ENCODE peak calls at places on chromosomes 2 and 18, in ten cellular contexts. F is body of pancreas, C is psoas muscle, G is neural progenitor cell, L is A549, T is right cardiac atrium, S is neuronal stem cell, D is left ventricle myocardium inferior, Q is heart right ventricle, Z is lung. B is an unnamed sample. For H3K4me1, the result is how much of the 10 kb centered on the place peaks cover.

GRCh38 chr2:48902521-48902920 is 147.0 kb upstream of the LHCGR start:
- DNase-seq in Q (no peak), T (no peak), S (no peak), D (no peak), Z (no peak), C (no peak), F (no peak), G (no peak), L (no peak), B (no peak)

GRCh38 chr2:172097557-172098131 is 5.1 kb downstream of the DLX2 start:
- DNase-seq in G (peak), Z (no peak), S (peak), F (no peak), Q (no peak), D (no peak), L (no peak), T (no peak), C (no peak), B (no peak)

GRCh38 chr2:167187049-167187727 is 298.9 kb downstream of the XIRP2 start:
- DNase-seq in S (no peak), L (no peak), D (no peak), Z (no peak), Q (no peak), F (no peak), T (no peak), C (peak), G (no peak), B (no peak)

GRCh38 chr2:240310645-240311044 is 124.8 kb upstream of the GPC1 start:
- DNase-seq in F (no peak), S (no peak), C (no peak), G (no peak), Z (no peak), L (no peak), T (no peak), D (no peak), Q (no peak), B (no peak)

GRCh38 chr2:212284166-212284565 is 254.4 kb downstream of the ERBB4 start:
- DNase-seq in D (no peak), C (no peak), S (peak), Z (no peak), T (no peak), G (peak), L (no peak), F (no peak), Q (no peak), B (no peak)

GRCh38 chr2:38610851-38611801 is 8.4 kb upstream of the HNRNPLL start:
- DNase-seq in Z (no peak), G (no peak), S (no peak), D (no peak), C (no peak), T (no peak), Q (no peak), F (no peak), L (no peak), B (no peak)

GRCh38 chr2:67604360-67604759 is 207.2 kb downstream of the ETAA1 start:
- DNase-seq in F (no peak), Z (no peak), Q (no peak), T (no peak), G (no peak), S (no peak), L (no peak), D (no peak), C (no peak), B (no peak)

GRCh38 chr2:100906131-100906530 is 86.2 kb downstream of the NPAS2 start:
- DNase-seq in D (no peak), F (no peak), Z (no peak), T (no peak), S (no peak), Q (no peak), L (no peak), G (no peak), C (no peak), B (no peak)

GRCh38 chr18:22489694-22490093 is 72.0 kb upstream of the CTAGE1 start:
- DNase-seq in F (peak), S (no peak), C (no peak), Q (no peak), D (no peak), L (no peak), G (no peak), T (no peak), Z (no peak), B (no peak)

DNA sequence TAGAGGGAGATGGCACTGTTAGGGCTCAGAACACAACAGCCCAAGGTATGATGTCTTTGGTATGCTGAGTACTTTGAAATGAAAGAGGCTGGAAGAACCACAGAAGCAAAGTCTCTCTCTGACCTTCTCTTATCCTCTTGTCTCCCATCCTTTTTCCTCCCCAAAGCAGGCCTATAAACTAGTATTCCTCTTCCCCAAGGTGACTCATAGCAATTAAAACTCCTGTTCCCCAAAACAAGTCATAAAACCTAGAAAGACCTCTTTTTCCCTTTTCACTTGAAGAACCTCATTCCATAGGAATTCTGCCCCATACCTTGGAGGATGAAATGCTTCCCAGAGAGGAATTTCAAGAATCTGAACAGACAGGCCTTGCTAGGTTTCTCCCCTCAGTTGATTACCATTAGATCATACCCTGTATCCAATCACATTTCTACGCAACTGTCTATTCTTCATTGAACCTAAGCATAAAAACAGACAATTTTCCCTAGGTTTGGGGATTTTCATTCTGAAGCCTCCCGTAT is 25.7 kb downstream of the MDH1 start:
- DNase-seq in C (no peak), L (no peak), Q (no peak), Z (no peak), S (peak), F (no peak), T (no peak), D (no peak), G (peak), B (peak)
- H3K4me1 ChIP-seq in C (under half), L (under half), Q (under half), Z (under half), S (under half), F (under half), T (under half), D (under half), G (half or more), B (under half)

DNA sequence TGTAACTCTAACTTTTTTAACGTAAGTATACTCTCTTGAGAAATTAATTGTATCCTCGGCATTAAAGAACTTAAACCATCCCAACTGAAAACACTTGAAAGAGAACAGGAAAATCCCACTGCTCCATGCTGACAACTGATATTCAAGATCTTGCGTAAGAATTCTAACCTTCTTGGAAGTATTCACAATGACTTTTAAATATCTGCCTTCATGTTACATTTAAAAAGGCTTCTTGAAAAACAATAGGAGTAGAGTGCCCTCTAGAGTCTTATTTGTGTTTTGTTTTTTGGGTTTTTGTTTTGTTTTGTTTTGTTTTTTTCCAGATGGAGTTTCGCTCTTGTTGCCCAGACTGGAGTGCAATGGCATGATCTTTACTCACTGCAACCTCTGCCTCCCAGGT is 65.4 kb upstream of the DNAJC10 start:
- DNase-seq in C (no peak), T (no peak), D (no peak), S (peak), Z (no peak), L (peak), G (peak), Q (no peak), F (no peak), B (no peak)
- H3K4me3 ChIP-seq in C (no peak), T (no peak), D (no peak), S (no peak), Z (no peak), L (no peak), G (no peak), Q (no peak), F (no peak), B (no peak)

DNA sequence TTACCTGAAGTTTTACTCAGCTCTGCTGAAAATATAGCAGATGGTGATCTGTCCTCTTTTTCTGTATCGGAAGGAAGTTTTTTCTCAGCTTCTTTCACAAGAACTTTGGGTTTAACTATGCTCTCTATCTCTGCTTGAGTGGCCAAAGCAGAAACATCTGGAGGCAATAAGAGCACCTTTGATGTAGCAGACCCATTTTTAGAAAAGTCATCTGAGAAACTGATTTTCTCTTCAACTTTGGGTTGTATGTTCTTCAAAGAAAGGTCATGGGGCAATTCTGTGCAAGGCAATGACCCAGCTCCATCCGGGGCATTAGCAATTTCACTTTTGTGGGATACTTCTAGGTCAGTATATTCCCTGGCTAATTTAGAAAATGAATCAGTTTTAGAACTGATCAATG is 25.2 kb downstream of the RTN4 start:
- DNase-seq in Z (no peak), Q (no peak), L (no peak), S (no peak), C (no peak), F (no peak), D (no peak), G (no peak), T (no peak), B (no peak)
- H3K4me1 ChIP-seq in Z (under half), Q (under half), L (under half), S (under half), C (under half), F (under half), D (half or more), G (under half), T (under half), B (under half)

GRCh38 chr2:219417374-219417773 is 803 bp upstream of the DES start:
- DNase-seq in C (peak), Z (no peak), G (no peak), S (no peak), L (no peak), D (peak), Q (peak), T (peak), F (no peak), B (no peak)

GRCh38 chr2:219415580-219416232 is 2.5 kb upstream of the DES start:
- DNase-seq in D (no peak), C (no peak), T (no peak), L (no peak), Q (no peak), F (no peak), Z (no peak), S (no peak), G (no peak), B (no peak)

GRCh38 chr2:219416233-219416598 is 2.0 kb upstream of the DES start:
- DNase-seq in L (no peak), T (no peak), Q (no peak), G (no peak), C (no peak), D (no peak), S (no peak), F (no peak), Z (no peak), B (peak)

GRCh38 chr2:219418155-219418569 is at the start of gene DES:
- DNase-seq in D (peak), F (no peak), T (peak), L (no peak), G (peak), S (no peak), C (peak), Z (no peak), Q (peak), B (no peak)

DNA sequence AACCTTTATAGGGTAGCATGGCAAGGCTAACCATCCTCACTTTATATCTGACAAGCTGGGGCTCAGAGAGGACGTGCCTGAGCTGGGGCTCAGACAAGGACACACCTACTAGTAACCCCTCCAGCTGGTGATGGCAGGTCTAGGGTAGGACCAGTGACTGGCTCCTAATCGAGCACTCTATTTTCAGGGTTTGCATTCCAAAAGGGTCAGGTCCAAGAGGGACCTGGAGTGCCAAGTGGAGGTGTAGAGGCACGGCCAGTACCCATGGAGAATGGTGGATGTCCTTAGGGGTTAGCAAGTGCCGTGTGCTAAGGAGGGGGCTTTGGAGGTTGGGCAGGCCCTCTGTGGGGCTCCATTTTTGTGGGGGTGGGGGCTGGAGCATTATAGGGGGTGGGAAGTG is 1.2 kb upstream of the DES start:
- DNase-seq in Z (no peak), Q (no peak), S (no peak), D (peak), T (no peak), L (no peak), G (no peak), F (no peak), C (no peak), B (no peak)
- H3K4me3 ChIP-seq in Z (no peak), Q (no peak), S (no peak), D (peak), T (no peak), L (no peak), G (no peak), F (no peak), C (peak), B (no peak)

GRCh38 chr2:15765686-15766302 is 174.1 kb downstream of the DDX1 start:
- DNase-seq in L (no peak), D (no peak), Z (no peak), G (no peak), C (no peak), S (no peak), F (no peak), T (no peak), Q (no peak), B (no peak)
- H3K4me1 ChIP-seq in L (under half), D (under half), Z (under half), G (under half), C (under half), S (under half), F (under half), T (under half), Q (under half), B (under half)